ENCODE peak calls at places on chromosomes 5 and 9, in nine cellular contexts. S, X, J, D, N, G, C, E and K are unnamed samples.

GRCh38 chr9:3732077-3733038 is 206.6 kb upstream of the RFX3 start:
- DNase-seq in E (peak), X (peak), C (peak), G (no peak), S (no peak), D (peak), N (no peak), J (peak), K (peak)

GRCh38 chr9:93635186-93636107 is 59.1 kb downstream of the PHF2 start:
- DNase-seq in J (no peak), N (no peak), G (no peak), E (no peak), D (no peak), C (no peak), X (no peak), S (no peak), K (no peak)

GRCh38 chr9:19517202-19517942 is 108.6 kb downstream of the ACER2 start:
- DNase-seq in J (no peak), E (no peak), N (no peak), S (no peak), D (no peak), C (peak), X (no peak), G (no peak), K (no peak)

GRCh38 chr5:130282044-130282443 is 377.8 kb downstream of the CHSY3 start:
- DNase-seq in G (no peak), S (no peak), X (no peak), C (peak), E (no peak), J (no peak), N (no peak), D (no peak), K (no peak)

GRCh38 chr9:70080481-70081119 is 37.0 kb downstream of the MAMDC2 start:
- DNase-seq in J (peak), G (no peak), X (peak), E (no peak), C (peak), N (no peak), D (no peak), S (no peak), K (peak)

GRCh38 chr9:19231126-19232035 is 888 bp downstream of the DENND4C start:
- DNase-seq in D (peak), E (peak), G (no peak), C (peak), S (no peak), X (peak), N (peak), J (peak), K (peak)

GRCh38 chr5:54361683-54362411 is 51.5 kb upstream of the ARL15 start:
- DNase-seq in C (no peak), X (no peak), J (no peak), N (no peak), S (no peak), E (no peak), G (no peak), D (no peak), K (no peak)

GRCh38 chr5:160649304-160649703 is 202.7 kb downstream of the ATP10B start:
- DNase-seq in N (no peak), E (no peak), X (no peak), S (no peak), G (no peak), D (no peak), J (no peak), C (peak), K (peak)

GRCh38 chr9:124284237-124284831 is 26.6 kb downstream of the NEK6 start:
- DNase-seq in D (no peak), G (no peak), S (no peak), E (no peak), J (no peak), N (no peak), C (no peak), X (no peak), K (no peak)

GRCh38 chr9:131500377-131500776 is 2.3 kb upstream of the POMT1 start:
- DNase-seq in J (no peak), C (peak), S (peak), N (no peak), E (no peak), D (no peak), X (no peak), G (peak), K (no peak)

GRCh38 chr5:149614034-149614907 is 33.0 kb downstream of the ARHGEF37 start:
- DNase-seq in E (no peak), C (no peak), G (no peak), S (no peak), D (no peak), J (no peak), N (no peak), X (no peak), K (no peak)

GRCh38 chr9:127870887-127871286 is 6.6 kb downstream of the AK1 start:
- DNase-seq in X (no peak), C (no peak), S (no peak), G (no peak), D (no peak), J (no peak), E (no peak), N (no peak), K (no peak)

GRCh38 chr9:14827805-14828204 is 82.4 kb downstream of the FREM1 start:
- DNase-seq in J (no peak), G (no peak), C (no peak), S (no peak), E (no peak), X (no peak), D (no peak), N (no peak), K (no peak)